ENCODE peak calls at places on chromosomes 1 and 21, in nine cellular contexts. S is A172; T is mucosa of gallbladder; M is activated CD4-positive, alpha-beta T cell treated with anti-CD3 and anti-CD28 coated beads, Interleukin-2, amount 50 U/mL, for 24 hours; I is LoVo; D is ELR; E is HEK293T; V is ELF-1; L is H9. J is an unnamed sample.

GRCh38 chr1:243493156-243494129 is 237.6 kb downstream of the SDCCAG8 start:
- DNase-seq in S (no peak), T (no peak), M (no peak), I (no peak), D (no peak), E (no peak), V (no peak), L (no peak), J (no peak)

GRCh38 chr1:178126790-178127189 is 32.9 kb downstream of the RASAL2 start:
- DNase-seq in S (peak), T (peak), M (no peak), I (peak), D (peak), E (no peak), V (no peak), L (no peak), J (peak)

GRCh38 chr1:212108981-212109380 is 73.4 kb downstream of the DTL start:
- DNase-seq in S (no peak), T (no peak), M (no peak), I (no peak), D (no peak), E (no peak), V (no peak), L (no peak), J (no peak)

GRCh38 chr1:69244211-69244610 is 323.5 kb upstream of the LRRC7 start:
- DNase-seq in S (no peak), T (no peak), M (no peak), I (no peak), D (no peak), E (no peak), V (peak), L (peak), J (no peak)

GRCh38 chr1:198918920-198919319 is 280.1 kb downstream of the PTPRC start:
- DNase-seq in S (no peak), T (no peak), M (no peak), I (no peak), D (peak), E (no peak), V (no peak), L (no peak), J (no peak)

GRCh38 chr1:10495475-10495817 is 20.7 kb downstream of the PEX14 start:
- DNase-seq in S (no peak), T (no peak), M (no peak), I (no peak), D (no peak), E (no peak), V (peak), L (no peak), J (no peak)

GRCh38 chr1:176543360-176544136 is 80.6 kb downstream of the PAPPA2 start:
- DNase-seq in S (no peak), T (no peak), M (no peak), I (no peak), D (no peak), E (no peak), V (no peak), L (no peak), J (no peak)

GRCh38 chr1:230371923-230372703 is 54.0 kb downstream of the PGBD5 start:
- DNase-seq in S (no peak), T (no peak), M (no peak), I (no peak), D (no peak), E (no peak), V (no peak), L (no peak), J (no peak)

GRCh38 chr21:36949171-36950141 is 17.0 kb downstream of the HLCS start:
- DNase-seq in S (no peak), T (no peak), M (no peak), I (no peak), D (no peak), E (no peak), V (peak), L (no peak), J (no peak)

GRCh38 chr1:239647964-239648632 is 261.7 kb downstream of the CHRM3 start:
- DNase-seq in S (no peak), T (no peak), M (no peak), I (no peak), D (no peak), E (no peak), V (no peak), L (no peak), J (no peak)

GRCh38 chr1:101820080-101820479 is 176.6 kb downstream of the OLFM3 start:
- DNase-seq in S (peak), T (no peak), M (no peak), I (peak), D (peak), E (peak), V (peak), L (no peak), J (peak)

GRCh38 chr1:235741294-235741693 is 91.7 kb upstream of the GNG4 start:
- DNase-seq in S (peak), T (no peak), M (no peak), I (no peak), D (peak), E (no peak), V (no peak), L (no peak), J (no peak)

GRCh38 chr1:85200367-85200869 is 398 bp downstream of the SYDE2 start:
- DNase-seq in S (peak), T (peak), M (peak), I (peak), D (peak), E (peak), V (peak), L (peak), J (peak)

GRCh38 chr1:231209531-231209930 is 31.5 kb upstream of the GNPAT start:
- DNase-seq in S (no peak), T (no peak), M (no peak), I (no peak), D (no peak), E (no peak), V (no peak), L (no peak), J (no peak)

GRCh38 chr1:204081156-204081790 is 8.4 kb downstream of the SOX13 start:
- DNase-seq in S (no peak), T (no peak), M (no peak), I (no peak), D (no peak), E (no peak), V (no peak), L (no peak), J (no peak)

GRCh38 chr1:4778056-4778455 is 123.6 kb downstream of the AJAP1 start:
- DNase-seq in S (no peak), T (peak), M (no peak), I (peak), D (no peak), E (peak), V (peak), L (no peak), J (peak)

GRCh38 chr1:181391297-181391905 is 91.9 kb upstream of the CACNA1E start:
- DNase-seq in S (no peak), T (no peak), M (no peak), I (no peak), D (no peak), E (peak), V (peak), L (peak), J (no peak)

GRCh38 chr1:2155147-2155598 is 39.4 kb downstream of the FAAP20 start:
- DNase-seq in S (no peak), T (no peak), M (no peak), I (no peak), D (no peak), E (no peak), V (no peak), L (no peak), J (no peak)

GRCh38 chr1:99573431-99574217 is 72.3 kb upstream of the PALMD start:
- DNase-seq in S (no peak), T (no peak), M (no peak), I (no peak), D (no peak), E (no peak), V (no peak), L (no peak), J (no peak)